ENCODE peak calls at places on chromosomes 1 and 21, in seven cellular contexts. I is Calu3, O is gastrocnemius medialis, B is heart right ventricle, E is colonic mucosa, P is fibroblast of lung, N is cardiac fibroblast. Z is an unnamed sample.

GRCh38 chr1:2876846-2877245 is 75.4 kb upstream of the TTC34 start:
- DNase-seq in I (no peak), O (no peak), B (no peak), P (no peak), N (no peak), E (no peak), Z (no peak)

GRCh38 chr1:37797750-37798345 is 4.2 kb downstream of the MANEAL start:
- DNase-seq in O (no peak), N (peak; percentile 63), B (no peak), E (no peak), P (peak; percentile 38), I (no peak), Z (no peak)

GRCh38 chr1:84208935-84209334 is 64.9 kb downstream of the PRKACB start:
- DNase-seq in B (no peak), E (no peak), O (no peak), N (no peak), P (no peak), I (no peak), Z (no peak)

GRCh38 chr21:38234395-38235142 is 22.2 kb upstream of the KCNJ15 start:
- DNase-seq in E (peak; percentile 27), I (peak; percentile 70), N (no peak), B (no peak), P (no peak), O (no peak), Z (no peak)

GRCh38 chr1:244311784-244312532 is 139.8 kb downstream of the ADSS2 start:
- DNase-seq in B (no peak), N (no peak), E (no peak), O (no peak), I (no peak), P (no peak), Z (no peak)

GRCh38 chr1:12359734-12360133 is 129.9 kb downstream of the VPS13D start:
- DNase-seq in B (no peak), I (no peak), E (no peak), O (no peak), N (no peak), P (no peak), Z (no peak)

GRCh38 chr21:44972301-44972814 is 32.5 kb downstream of the SLX9 start:
- DNase-seq in B (no peak), P (no peak), E (no peak), I (no peak), O (no peak), N (no peak), Z (no peak)

GRCh38 chr1:90394247-90394646 is 322.9 kb downstream of the BARHL2 start:
- DNase-seq in I (no peak), B (no peak), E (no peak), P (no peak), O (no peak), N (no peak), Z (no peak)

GRCh38 chr1:246788895-246789338 is 64.7 kb downstream of the SCCPDH start:
- DNase-seq in O (no peak), B (no peak), I (no peak), P (peak; percentile 49), E (no peak), N (no peak), Z (no peak)

GRCh38 chr1:225735252-225736149 is 42.1 kb upstream of the SRP9 start:
- DNase-seq in O (peak; percentile 76), P (peak; percentile 98), B (peak; percentile 66), I (peak; percentile 37), E (peak; percentile 39), N (peak; percentile 99), Z (no peak)

GRCh38 chr21:41953249-41953830 is 478 bp downstream of the C2CD2 start:
- DNase-seq in I (peak; percentile 28), P (no peak), O (no peak), N (no peak), B (peak; percentile 36), E (no peak), Z (peak; percentile 40)

GRCh38 chr1:215704089-215704860 is 137.2 kb downstream of the KCTD3 start:
- DNase-seq in E (no peak), I (peak; percentile 6), B (no peak), N (peak; percentile 34), P (peak; percentile 55), O (no peak), Z (no peak)

GRCh38 chr1:41955461-41956159 is 36.9 kb upstream of the HIVEP3 start:
- DNase-seq in O (no peak), B (no peak), P (peak; percentile 67), E (no peak), N (peak; percentile 91), I (peak; percentile 68), Z (peak; percentile 9)

GRCh38 chr1:165861911-165862310 is 34.5 kb downstream of the UCK2 start:
- DNase-seq in N (no peak), E (no peak), B (no peak), P (no peak), O (no peak), I (no peak), Z (no peak)

GRCh38 chr1:6603851-6604558 is 1.3 kb upstream of the KLHL21 start:
- DNase-seq in E (no peak), P (peak; percentile 83), B (peak; percentile 72), I (peak; percentile 46), O (peak; percentile 58), N (peak; percentile 92), Z (peak; percentile 56)

GRCh38 chr1:62177621-62178020 is 17.0 kb upstream of the L1TD1 start:
- DNase-seq in N (no peak), I (no peak), B (no peak), O (no peak), E (no peak), P (no peak), Z (no peak)

GRCh38 chr1:37474697-37475379 is 458 bp downstream of the ZC3H12A start:
- DNase-seq in I (no peak), O (no peak), N (peak; percentile 40), P (no peak), E (no peak), B (peak; percentile 41), Z (no peak)

GRCh38 chr1:192747942-192748341 is 60.9 kb upstream of the RGS2 start:
- DNase-seq in I (peak; percentile 30), P (peak; percentile 42), E (no peak), O (no peak), N (peak; percentile 78), B (no peak), Z (no peak)

GRCh38 chr1:36354486-36354885 is 31.0 kb upstream of the EVA1B start:
- DNase-seq in E (no peak), N (no peak), P (no peak), B (no peak), O (no peak), I (no peak), Z (no peak)

GRCh38 chr21:33373451-33373850 is 29.8 kb upstream of the IFNGR2 start:
- DNase-seq in O (no peak), I (no peak), B (no peak), E (no peak), N (no peak), P (no peak), Z (no peak)

GRCh38 chr21:18220498-18220897 is 24.1 kb upstream of the CHODL start:
- DNase-seq in I (no peak), N (no peak), E (no peak), O (no peak), B (no peak), P (no peak), Z (no peak)

GRCh38 chr1:158930504-158930903 is 848 bp upstream of the PYHIN1 start:
- DNase-seq in N (no peak), E (no peak), B (no peak), P (no peak), O (no peak), I (no peak), Z (no peak)

DNA sequence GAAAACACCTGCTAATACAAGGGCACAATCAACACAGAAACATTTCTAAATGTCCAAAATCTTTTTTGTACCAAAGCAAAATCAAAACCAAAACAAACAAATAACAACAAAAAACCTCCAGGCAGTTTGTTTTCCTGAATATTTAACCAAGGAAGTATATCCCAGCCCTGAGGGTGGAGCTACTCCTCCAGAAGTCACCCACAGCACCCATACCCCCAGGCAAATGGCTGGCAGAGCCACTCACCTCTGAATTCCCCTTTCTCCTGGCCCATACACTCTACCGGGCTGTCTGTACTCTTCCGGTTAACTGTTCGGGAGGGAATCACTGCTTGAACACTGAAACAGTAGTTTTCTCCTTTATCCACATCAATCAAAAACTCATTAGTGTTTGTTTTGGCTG is 9.5 kb downstream of the F3 start:
- DNase-seq in E (no peak), O (no peak), P (no peak), I (peak; percentile 56), N (no peak), B (no peak), Z (no peak)
- TF ChIP-seq CTCF in E (no peak), O (no peak), P (no peak), I (no peak), N (no peak), B (no peak), Z (no peak)

DNA sequence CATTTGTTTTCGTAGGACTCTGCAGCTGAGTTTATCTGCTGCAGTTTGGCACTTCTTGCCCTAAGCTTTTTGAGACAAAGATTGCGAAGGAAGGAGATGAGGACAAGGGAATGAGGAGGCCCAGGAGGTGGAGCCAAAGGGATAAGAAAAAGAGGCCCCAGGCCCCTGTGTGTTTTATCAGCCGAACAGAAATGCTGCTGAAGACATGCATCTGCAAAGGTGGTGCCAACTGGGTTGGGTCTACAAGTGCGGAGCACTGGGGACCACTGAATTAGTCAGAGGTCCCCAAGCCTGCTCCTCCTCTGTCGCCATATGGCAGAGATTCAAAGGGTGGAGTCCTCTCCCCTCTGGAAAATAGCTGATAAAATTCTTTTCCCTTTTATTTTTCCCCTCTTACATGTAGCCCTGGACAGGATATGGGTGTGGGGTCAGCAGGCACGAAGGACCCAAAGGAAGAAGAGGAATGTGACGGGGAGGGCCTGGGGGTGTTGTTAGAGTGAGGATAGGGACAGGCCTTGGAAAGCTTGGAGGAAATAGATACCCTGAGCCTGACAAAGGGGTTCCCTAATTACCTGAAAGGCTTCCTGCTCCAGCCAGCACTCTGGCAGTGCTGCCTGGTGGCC is 2.7 kb downstream of the CD34 start:
- DNase-seq in O (no peak), I (peak; percentile 22), P (no peak), B (no peak), N (no peak), E (no peak), Z (no peak)
- TF ChIP-seq CTCF in O (no peak), I (no peak), P (no peak), B (no peak), N (no peak), E (no peak), Z (peak; percentile 10)

DNA sequence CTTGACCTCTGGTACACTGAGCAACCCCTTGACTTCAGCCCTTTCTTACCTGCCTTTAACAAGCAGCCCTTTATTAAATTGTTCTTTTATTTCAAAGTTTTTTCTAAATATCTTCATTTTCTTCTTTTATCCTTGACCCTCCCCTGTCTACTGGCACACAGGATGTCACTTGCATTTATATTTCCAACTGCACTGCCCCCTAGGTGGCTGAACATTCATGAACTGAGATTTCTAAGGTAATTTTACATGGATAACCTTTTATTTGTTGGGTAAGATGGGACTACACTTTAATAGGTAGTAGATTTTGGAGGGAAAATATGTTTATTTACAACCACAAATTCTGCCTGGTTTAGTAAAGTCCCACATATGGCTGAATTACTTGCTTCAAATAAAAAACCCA is 190.0 kb downstream of the ATP6V1G3 start:
- DNase-seq in N (no peak), E (no peak), P (no peak), B (no peak), O (no peak), I (no peak), Z (no peak)
- TF ChIP-seq CTCF in N (peak; percentile 4), E (no peak), P (no peak), B (no peak), O (no peak), I (no peak), Z (no peak)

GRCh38 chr1:145730900-145731299 is 11.6 kb downstream of the CD160 start:
- DNase-seq in O (no peak), P (no peak), B (no peak), E (no peak), I (peak; percentile 19), N (no peak), Z (no peak)
- TF ChIP-seq CTCF in O (no peak), P (no peak), B (peak; percentile 7), E (no peak), I (no peak), N (no peak), Z (no peak)

GRCh38 chr1:205229399-205229861 is 1.7 kb downstream of the TMCC2 start:
- DNase-seq in N (peak; percentile 25), E (peak; percentile 60), P (peak; percentile 78), O (peak; percentile 87), B (peak; percentile 25), I (peak; percentile 68), Z (peak; percentile 46)
- TF ChIP-seq CTCF in N (peak; percentile 7), E (no peak), P (no peak), O (no peak), B (no peak), I (peak; percentile 8), Z (no peak)